ENCODE peak calls at places on chromosomes 4 and X, in four cellular contexts. One of them, this sample, is unnamed.

GRCh38 chrX:41384041-41384705 is 50.2 kb downstream of the DDX3X start:
- DNase-seq in amygdala: no peak
- DNase-seq in T-helper 2 cell: peak
- DNase-seq in OCI-LY7: peak
- DNase-seq in this sample: no peak

GRCh38 chr4:43339435-43339834 is 446.9 kb downstream of the GRXCR1 start:
- DNase-seq in amygdala: no peak
- DNase-seq in T-helper 2 cell: no peak
- DNase-seq in OCI-LY7: no peak
- DNase-seq in this sample: no peak

GRCh38 chr4:121370729-121371325 is 10.0 kb downstream of the QRFPR start:
- DNase-seq in amygdala: no peak
- DNase-seq in T-helper 2 cell: no peak
- DNase-seq in OCI-LY7: peak
- DNase-seq in this sample: peak

GRCh38 chr4:87832669-87833068 is at the start of gene MEPE:
- DNase-seq in amygdala: no peak
- DNase-seq in T-helper 2 cell: no peak
- DNase-seq in OCI-LY7: no peak
- DNase-seq in this sample: no peak

GRCh38 chr4:66855956-66856355 is 689.3 kb downstream of the CENPC start:
- DNase-seq in amygdala: no peak
- DNase-seq in T-helper 2 cell: no peak
- DNase-seq in OCI-LY7: no peak
- DNase-seq in this sample: no peak

GRCh38 chrX:2928583-2929434 is at the start of gene ARSD:
- DNase-seq in amygdala: peak
- DNase-seq in T-helper 2 cell: peak
- DNase-seq in OCI-LY7: no peak
- DNase-seq in this sample: peak

GRCh38 chrX:39052751-39053150 is 251.5 kb downstream of the MID1IP1 start:
- DNase-seq in amygdala: no peak
- DNase-seq in T-helper 2 cell: no peak
- DNase-seq in OCI-LY7: no peak
- DNase-seq in this sample: no peak

GRCh38 chrX:45515262-45516215 is 314.9 kb upstream of the DIPK2B start:
- DNase-seq in amygdala: peak
- DNase-seq in T-helper 2 cell: peak
- DNase-seq in OCI-LY7: no peak
- DNase-seq in this sample: peak

GRCh38 chrX:48927736-48928382 is 9.0 kb upstream of the PIM2 start:
- DNase-seq in amygdala: no peak
- DNase-seq in T-helper 2 cell: no peak
- DNase-seq in OCI-LY7: no peak
- DNase-seq in this sample: no peak

GRCh38 chr4:128600996-128601857 is 208.3 kb upstream of the JADE1 start:
- DNase-seq in amygdala: no peak
- DNase-seq in T-helper 2 cell: no peak
- DNase-seq in OCI-LY7: no peak
- DNase-seq in this sample: no peak

GRCh38 chr4:102807345-102807744 is 20.0 kb downstream of the UBE2D3 start:
- DNase-seq in amygdala: no peak
- DNase-seq in T-helper 2 cell: no peak
- DNase-seq in OCI-LY7: no peak
- DNase-seq in this sample: no peak

GRCh38 chr4:8261851-8262535 is 7.6 kb upstream of the HTRA3 start:
- DNase-seq in amygdala: no peak
- DNase-seq in T-helper 2 cell: no peak
- DNase-seq in OCI-LY7: no peak
- DNase-seq in this sample: no peak

GRCh38 chr4:184476660-184477059 is 2.3 kb upstream of the IRF2 start:
- DNase-seq in amygdala: no peak
- DNase-seq in T-helper 2 cell: no peak
- DNase-seq in OCI-LY7: peak
- DNase-seq in this sample: peak

GRCh38 chr4:24382381-24382780 is 202.0 kb downstream of the DHX15 start:
- DNase-seq in amygdala: no peak
- DNase-seq in T-helper 2 cell: no peak
- DNase-seq in OCI-LY7: no peak
- DNase-seq in this sample: no peak

GRCh38 chrX:39766882-39767281 is 330.9 kb downstream of the BCOR start:
- DNase-seq in amygdala: no peak
- DNase-seq in T-helper 2 cell: no peak
- DNase-seq in OCI-LY7: no peak
- DNase-seq in this sample: no peak

GRCh38 chrX:120015145-120016067 is 62.1 kb downstream of the RHOXF2B start:
- DNase-seq in amygdala: no peak
- DNase-seq in T-helper 2 cell: no peak
- DNase-seq in OCI-LY7: no peak
- DNase-seq in this sample: no peak

GRCh38 chr4:8391972-8392371 is 48.6 kb downstream of the ACOX3 start:
- DNase-seq in amygdala: peak
- DNase-seq in T-helper 2 cell: no peak
- DNase-seq in OCI-LY7: peak
- DNase-seq in this sample: peak

GRCh38 chrX:28979876-28980275 is 392.6 kb downstream of the IL1RAPL1 start:
- DNase-seq in amygdala: no peak
- DNase-seq in T-helper 2 cell: no peak
- DNase-seq in OCI-LY7: no peak
- DNase-seq in this sample: no peak

GRCh38 chr4:182017038-182017437 is 226.2 kb upstream of the TENM3 start:
- DNase-seq in amygdala: no peak
- DNase-seq in T-helper 2 cell: no peak
- DNase-seq in OCI-LY7: no peak
- DNase-seq in this sample: no peak

GRCh38 chr4:40564815-40565505 is 64.7 kb downstream of the RBM47 start:
- DNase-seq in amygdala: no peak
- DNase-seq in T-helper 2 cell: no peak
- DNase-seq in OCI-LY7: peak
- DNase-seq in this sample: no peak

GRCh38 chrX:14630724-14631123 is 101.4 kb downstream of the GLRA2 start:
- DNase-seq in amygdala: no peak
- DNase-seq in T-helper 2 cell: no peak
- DNase-seq in OCI-LY7: no peak
- DNase-seq in this sample: no peak